ENCODE peak calls at places on chromosomes 4 and X, in five cellular contexts. W, N, F, Q and G are unnamed samples.

GRCh38 chrX:144586756-144587155 is 660.5 kb upstream of the SPANXN1 start:
- DNase-seq in F (no peak), Q (no peak), W (no peak), N (no peak), G (no peak)

GRCh38 chrX:155767101-155767878 is 113.9 kb upstream of the VAMP7 start:
- DNase-seq in W (no peak), Q (peak; percentile 9), N (peak; percentile 67), F (no peak), G (no peak)

GRCh38 chrX:21806691-21807090 is 32.7 kb upstream of the MBTPS2 start:
- DNase-seq in W (no peak), N (no peak), Q (no peak), F (no peak), G (no peak)

GRCh38 chr4:138007572-138007971 is 234.6 kb downstream of the SLC7A11 start:
- DNase-seq in Q (no peak), W (no peak), N (no peak), F (no peak), G (no peak)

GRCh38 chr4:11470709-11471441 is 42.2 kb upstream of the HS3ST1 start:
- DNase-seq in W (no peak), Q (no peak), N (no peak), F (no peak), G (no peak)

GRCh38 chr4:134708616-134709015 is 507.0 kb upstream of the PABPC4L start:
- DNase-seq in Q (no peak), W (no peak), N (no peak), F (no peak), G (no peak)

GRCh38 chrX:108165349-108166111 is 74.0 kb downstream of the ATG4A start:
- DNase-seq in W (no peak), F (no peak), Q (no peak), N (no peak), G (no peak)

GRCh38 chr4:139873111-139873866 is 207.7 kb downstream of the MGST2 start:
- DNase-seq in F (no peak), N (no peak), W (no peak), Q (no peak), G (no peak)

GRCh38 chrX:17414839-17415238 is 39.8 kb downstream of the NHS start:
- DNase-seq in F (peak; percentile 1), W (no peak), N (peak; percentile 57), Q (no peak), G (no peak)

GRCh38 chrX:110204986-110205385 is 112.9 kb downstream of the AMMECR1 start:
- DNase-seq in W (no peak), Q (no peak), N (no peak), F (no peak), G (no peak)

GRCh38 chr4:54498661-54499111 is 159.1 kb upstream of the KIT start:
- DNase-seq in N (no peak), W (no peak), F (no peak), Q (no peak), G (no peak)

GRCh38 chr4:184810720-184811119 is 15.0 kb downstream of the ACSL1 start:
- DNase-seq in W (no peak), N (no peak), F (no peak), Q (no peak), G (no peak)

GRCh38 chr4:34250562-34250961 is 1993.8 kb downstream of the ARAP2 start:
- DNase-seq in F (no peak), W (no peak), N (no peak), Q (no peak), G (no peak)

GRCh38 chr4:48779095-48779997 is 733 bp downstream of the FRYL start:
- DNase-seq in N (peak; percentile 78), Q (peak; percentile 67), F (peak; percentile 63), W (peak; percentile 85), G (peak; percentile 63)

GRCh38 chr4:78057135-78057599 is at the start of gene FRAS1:
- DNase-seq in F (peak; percentile 26), N (peak; percentile 61), Q (peak; percentile 8), W (peak; percentile 72), G (no peak)

GRCh38 chr4:185504098-185505047 is 30.9 kb downstream of the PDLIM3 start:
- DNase-seq in F (no peak), Q (no peak), W (no peak), N (no peak), G (no peak)

GRCh38 chr4:35836591-35836990 is 407.7 kb downstream of the ARAP2 start:
- DNase-seq in N (no peak), F (no peak), Q (no peak), W (no peak), G (no peak)

GRCh38 chrX:154370882-154371770 is 3.3 kb downstream of the FLNA start:
- DNase-seq in N (peak; percentile 96), Q (peak; percentile 91), F (peak; percentile 87), W (peak; percentile 88), G (peak; percentile 93)

GRCh38 chr4:770022-770421 is 55.9 kb downstream of the CPLX1 start:
- DNase-seq in W (peak; percentile 31), N (no peak), Q (no peak), F (no peak), G (no peak)

GRCh38 chrX:15344106-15344505 is 8.8 kb upstream of the PIGA start:
- DNase-seq in F (no peak), N (no peak), Q (no peak), W (no peak), G (no peak)

GRCh38 chr4:169039271-169039954 is 29.4 kb upstream of the CBR4 start:
- DNase-seq in Q (no peak), W (no peak), N (no peak), F (no peak), G (no peak)

GRCh38 chr4:74190332-74190731 is 32.4 kb downstream of the MTHFD2L start:
- DNase-seq in W (no peak), Q (no peak), N (no peak), F (no peak), G (no peak)

GRCh38 chrX:118360429-118361125 is 14.7 kb downstream of the WDR44 start:
- DNase-seq in W (no peak), N (no peak), Q (no peak), F (no peak), G (no peak)

GRCh38 chr4:83285022-83285387 is 407 bp upstream of the COQ2 start:
- DNase-seq in F (no peak), N (no peak), W (no peak), Q (no peak), G (no peak)

GRCh38 chrX:134659761-134660160 is 1.5 kb upstream of the PLAC1 start:
- DNase-seq in Q (no peak), F (no peak), N (no peak), W (no peak), G (no peak)

GRCh38 chr4:5884804-5885203 is 8.1 kb downstream of the CRMP1 start:
- DNase-seq in N (no peak), F (no peak), Q (no peak), W (no peak), G (no peak)

GRCh38 chr4:76016383-76016782 is 6.9 kb downstream of the CXCL10 start:
- DNase-seq in F (no peak), Q (no peak), N (no peak), W (peak; percentile 64), G (no peak)

GRCh38 chr4:58809366-58809765 is 1699.2 kb upstream of the IGFBP7 start:
- DNase-seq in Q (no peak), W (no peak), F (no peak), N (no peak), G (no peak)

GRCh38 chr4:26183017-26183416 is 137.8 kb upstream of the RBPJ start:
- DNase-seq in Q (no peak), F (no peak), W (no peak), N (no peak), G (no peak)

GRCh38 chr4:31054295-31054694 is 334.1 kb downstream of the PCDH7 start:
- DNase-seq in F (no peak), N (no peak), W (no peak), Q (no peak), G (no peak)

GRCh38 chrX:77160301-77160700 is 286.9 kb upstream of the FGF16 start:
- DNase-seq in W (no peak), N (no peak), F (no peak), Q (peak; percentile 1), G (no peak)